ENCODE peak calls at places on chromosome 14, in nine cellular contexts. H is bronchial epithelial cell, L is dorsolateral prefrontal cortex, N is fibroblast of the aortic adventitia, V is cardiac muscle cell, G is fibroblast of pulmonary artery, U is pancreas, C is psoas muscle, R is IMR-90. Z is an unnamed sample.
A peak's percentile ranks its signal among the peaks of the same experiment; 100 is the strongest.

GRCh38 chr14:71711619-71712018 is 220.6 kb upstream of the RGS6 start:
- DNase-seq in H (peak; percentile 83), L (no peak), N (peak; percentile 94), V (peak; percentile 92), G (peak; percentile 93), U (no peak), C (no peak), R (peak; percentile 94), Z (peak; percentile 94)

GRCh38 chr14:60649815-60650381 is 621 bp upstream of the SIX1 start:
- DNase-seq in H (peak; percentile 40), L (no peak), N (peak; percentile 48), V (no peak), G (no peak), U (no peak), C (peak; percentile 63), R (peak; percentile 60), Z (peak; percentile 80)

GRCh38 chr14:104355101-104355691 is 216.8 kb downstream of the KIF26A start:
- DNase-seq in H (no peak), L (peak; percentile 35), N (no peak), V (no peak), G (no peak), U (peak; percentile 52), C (peak; percentile 45), R (no peak), Z (no peak)

GRCh38 chr14:32571551-32571950 is 242.5 kb downstream of the AKAP6 start:
- DNase-seq in H (no peak), L (no peak), N (no peak), V (no peak), G (no peak), U (no peak), C (no peak), R (no peak), Z (no peak)

GRCh38 chr14:59028476-59029202 is 159.8 kb upstream of the DAAM1 start:
- DNase-seq in H (peak; percentile 52), L (peak; percentile 64), N (peak; percentile 96), V (peak; percentile 91), G (peak; percentile 90), U (peak; percentile 68), C (peak; percentile 64), R (peak; percentile 97), Z (peak; percentile 97)

GRCh38 chr14:56423591-56423991 is 156.0 kb upstream of the TMEM260 start:
- DNase-seq in H (no peak), L (no peak), N (peak; percentile 74), V (peak; percentile 75), G (peak; percentile 70), U (no peak), C (no peak), R (peak; percentile 66), Z (peak; percentile 10)

GRCh38 chr14:59964251-59965007 is 44.5 kb downstream of the LRRC9 start:
- DNase-seq in H (peak; percentile 20), L (no peak), N (no peak), V (peak; percentile 8), G (peak; percentile 1), U (no peak), C (no peak), R (peak; percentile 31), Z (peak; percentile 64)

GRCh38 chr14:66074546-66074945 is 411.6 kb upstream of the CCDC196 start:
- DNase-seq in H (no peak), L (no peak), N (no peak), V (no peak), G (no peak), U (no peak), C (no peak), R (no peak), Z (no peak)

GRCh38 chr14:50871223-50871622 is 630 bp upstream of the ABHD12B start:
- DNase-seq in H (no peak), L (no peak), N (no peak), V (no peak), G (no peak), U (no peak), C (no peak), R (no peak), Z (no peak)

GRCh38 chr14:34098045-34098984 is 147.4 kb upstream of the EGLN3 start:
- DNase-seq in H (peak; percentile 82), L (peak; percentile 50), N (peak; percentile 70), V (peak; percentile 76), G (peak; percentile 71), U (no peak), C (peak; percentile 62), R (peak; percentile 29), Z (peak; percentile 67)

GRCh38 chr14:101029668-101030290 is 126.3 kb upstream of the RTL1 start:
- DNase-seq in H (no peak), L (no peak), N (no peak), V (no peak), G (no peak), U (peak; percentile 38), C (no peak), R (no peak), Z (no peak)

GRCh38 chr14:96958057-96958456 is 160.9 kb downstream of the VRK1 start:
- DNase-seq in H (no peak), L (no peak), N (no peak), V (no peak), G (no peak), U (no peak), C (no peak), R (no peak), Z (no peak)

GRCh38 chr14:91405724-91406435 is 11.7 kb downstream of the CCDC88C start:
- DNase-seq in H (no peak), L (no peak), N (no peak), V (no peak), G (no peak), U (no peak), C (no peak), R (no peak), Z (no peak)
- H3K4me3 ChIP-seq in H (no peak overlapping the region), L (no peak overlapping the region), N (no peak overlapping the region), V (no peak overlapping the region), G (no peak overlapping the region), U (no peak overlapping the region), C (no peak overlapping the region), R (no peak overlapping the region), Z (no peak overlapping the region)

GRCh38 chr14:75521415-75522199 is 662 bp upstream of the BATF start:
- DNase-seq in H (no peak), L (no peak), N (no peak), V (no peak), G (no peak), U (no peak), C (no peak), R (no peak), Z (no peak)

GRCh38 chr14:75520852-75521251 is 1.4 kb upstream of the BATF start:
- DNase-seq in H (no peak), L (no peak), N (no peak), V (no peak), G (no peak), U (no peak), C (no peak), R (no peak), Z (no peak)

GRCh38 chr14:75519826-75520692 is 2.2 kb upstream of the BATF start:
- DNase-seq in H (peak; percentile 17), L (no peak), N (peak; percentile 31), V (peak; percentile 18), G (peak; percentile 36), U (no peak), C (no peak), R (peak; percentile 65), Z (peak; percentile 85)

GRCh38 chr14:75519394-75519793 is 2.9 kb upstream of the BATF start:
- DNase-seq in H (no peak), L (no peak), N (no peak), V (no peak), G (no peak), U (no peak), C (no peak), R (no peak), Z (no peak)

DNA sequence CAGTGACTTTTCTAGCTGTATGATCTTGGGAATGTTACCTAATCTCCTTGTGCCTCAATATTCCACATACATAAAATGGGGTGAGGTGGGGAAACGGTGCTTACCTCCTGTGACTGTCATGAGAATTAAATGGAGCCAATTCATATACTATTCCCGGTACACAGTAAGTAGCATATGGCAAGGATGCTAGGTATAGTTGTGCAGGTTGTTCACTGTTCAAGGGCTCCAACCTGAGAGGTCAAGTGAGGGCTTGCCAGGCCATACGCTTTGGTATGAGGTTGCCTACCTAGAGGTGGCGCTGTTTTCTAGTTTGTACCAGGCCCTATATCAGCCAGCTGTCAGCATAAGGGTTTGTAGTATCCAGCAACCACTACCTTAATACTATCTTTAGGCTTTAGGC is 3.6 kb upstream of the BATF start:
- DNase-seq in H (peak; percentile 41), L (no peak), N (no peak), V (peak; percentile 28), G (peak; percentile 35), U (no peak), C (no peak), R (no peak), Z (peak; percentile 27)
- TF ChIP-seq CTCF in H (peak; percentile 52), L (no peak), N (no peak), V (peak; percentile 42), G (peak; percentile 41), U (no peak), C (peak; percentile 8), R (peak; percentile 8), Z (no peak)

DNA sequence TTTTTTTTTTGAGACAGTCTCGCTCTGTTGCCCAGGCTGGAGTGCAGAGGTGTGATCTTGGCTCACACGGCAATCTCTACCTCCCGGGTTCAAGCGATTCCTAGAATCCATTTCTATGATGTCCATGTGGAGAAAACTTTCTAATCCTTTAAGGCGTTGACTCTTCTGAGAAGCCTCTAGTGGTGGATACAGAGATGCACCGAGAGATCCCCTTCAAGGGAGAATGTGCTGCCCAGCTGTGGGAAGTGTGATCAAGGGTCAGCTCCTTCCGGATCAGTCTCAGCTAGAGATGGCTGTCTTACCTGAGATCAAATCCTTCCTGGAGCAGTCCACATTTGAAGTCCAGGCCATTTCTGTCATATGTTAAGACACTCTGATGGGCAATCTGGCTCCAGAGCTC is 92.7 kb upstream of the HECTD1 start:
- DNase-seq in H (no peak), L (no peak), N (no peak), V (no peak), G (no peak), U (no peak), C (no peak), R (no peak), Z (peak; percentile 39)
- H3K4me3 ChIP-seq in H (no peak overlapping the region), L (no peak overlapping the region), N (no peak overlapping the region), V (no peak overlapping the region), G (no peak overlapping the region), U (no peak overlapping the region), C (no peak overlapping the region), R (no peak overlapping the region), Z (no peak overlapping the region)

GRCh38 chr14:83958359-83958758 is 1571.6 kb upstream of the FLRT2 start:
- DNase-seq in H (peak; percentile 8), L (no peak), N (no peak), V (no peak), G (no peak), U (no peak), C (no peak), R (no peak), Z (no peak)
- TF ChIP-seq CTCF in H (no peak), L (no peak), N (no peak), V (no peak), G (no peak), U (no peak), C (no peak), R (no peak), Z (no peak)

GRCh38 chr14:22481546-22481945 is 107.5 kb downstream of the DAD1 start:
- DNase-seq in H (no peak), L (no peak), N (no peak), V (no peak), G (no peak), U (no peak), C (no peak), R (no peak), Z (no peak)
- H3K4me3 ChIP-seq in H (no peak overlapping the region), L (no peak overlapping the region), N (no peak overlapping the region), V (no peak overlapping the region), G (no peak overlapping the region), U (no peak overlapping the region), C (no peak overlapping the region), R (no peak overlapping the region), Z (no peak overlapping the region)